ENCODE peak calls at places on chromosomes 2 and 18, in four cellular contexts. R is mucosa of gallbladder, K is fibroblast of lung, X is astrocyte of the spinal cord. Q is an unnamed sample.

GRCh38 chr2:24861500-24861899 is 58.5 kb downstream of the ADCY3 start:
- DNase-seq in R (no peak), X (no peak), K (no peak), Q (no peak)

GRCh38 chr18:22318745-22319407 is 98.8 kb downstream of the CTAGE1 start:
- DNase-seq in R (no peak), K (peak; percentile 47), X (no peak), Q (peak; percentile 25)

GRCh38 chr2:119387381-119388129 is 20.8 kb downstream of the DBI start:
- DNase-seq in R (peak; percentile 92), K (peak; percentile 80), X (peak; percentile 69), Q (peak; percentile 94)

GRCh38 chr2:112150447-112150846 is 12.3 kb downstream of the FBLN7 start:
- DNase-seq in K (peak; percentile 92), R (peak; percentile 29), X (peak; percentile 59), Q (no peak)

GRCh38 chr2:5465859-5466258 is 226.3 kb upstream of the SOX11 start:
- DNase-seq in K (no peak), R (no peak), X (no peak), Q (no peak)

GRCh38 chr2:183091318-183091953 is 12.9 kb downstream of the DUSP19 start:
- DNase-seq in K (no peak), R (no peak), X (no peak), Q (no peak)

GRCh38 chr2:75025633-75026380 is 67.4 kb downstream of the POLE4 start:
- DNase-seq in R (no peak), X (peak; percentile 27), K (peak; percentile 48), Q (no peak)

GRCh38 chr2:18987592-18988073 is 370.8 kb downstream of the OSR1 start:
- DNase-seq in K (peak; percentile 94), X (peak; percentile 98), R (peak; percentile 86), Q (peak; percentile 12)

GRCh38 chr2:17133052-17133671 is 385.1 kb downstream of the RAD51AP2 start:
- DNase-seq in R (no peak), X (no peak), K (peak; percentile 9), Q (no peak)

GRCh38 chr2:26852405-26853348 is 4.7 kb downstream of the DPYSL5 start:
- DNase-seq in X (no peak), K (no peak), R (no peak), Q (no peak)

GRCh38 chr18:79763407-79763806 is 34.3 kb upstream of the KCNG2 start:
- DNase-seq in R (no peak), K (no peak), X (no peak), Q (no peak)

GRCh38 chr2:84905181-84906107 is at the start of gene TMSB10:
- DNase-seq in K (peak; percentile 81), X (peak; percentile 89), R (peak; percentile 91), Q (peak; percentile 88)

GRCh38 chr2:206614825-206615224 is 27.5 kb upstream of the FAM237A start:
- DNase-seq in X (peak; percentile 37), K (peak; percentile 55), R (no peak), Q (peak; percentile 30)

GRCh38 chr2:135667045-135667444 is 74.6 kb upstream of the UBXN4 start:
- DNase-seq in X (peak; percentile 40), R (no peak), K (peak; percentile 14), Q (peak; percentile 12)

GRCh38 chr2:213316001-213316735 is 31.9 kb downstream of the SPAG16 start:
- DNase-seq in X (peak; percentile 86), K (peak; percentile 56), R (peak; percentile 32), Q (no peak)

GRCh38 chr2:63052411-63053234 is 2.0 kb downstream of the OTX1 start:
- DNase-seq in R (no peak), K (no peak), X (no peak), Q (no peak)

GRCh38 chr2:174492963-174493431 is 6.2 kb upstream of the GPR155 start:
- DNase-seq in K (no peak), X (no peak), R (no peak), Q (peak; percentile 89)

GRCh38 chr2:70261501-70261900 is 3.6 kb downstream of the PCYOX1 start:
- DNase-seq in R (no peak), K (no peak), X (no peak), Q (peak; percentile 36)

GRCh38 chr2:56337342-56337741 is 153.6 kb downstream of the CCDC85A start:
- DNase-seq in R (peak; percentile 51), X (no peak), K (no peak), Q (no peak)

GRCh38 chr2:96105152-96105915 is 11.0 kb downstream of the ADRA2B start:
- DNase-seq in X (no peak), R (no peak), K (no peak), Q (no peak)

GRCh38 chr2:73243884-73244570 is 9.9 kb downstream of the CCT7 start:
- DNase-seq in K (peak; percentile 76), X (peak; percentile 65), R (no peak), Q (no peak)

GRCh38 chr2:201366166-201366565 is 9.0 kb upstream of the FLACC1 start:
- DNase-seq in X (peak; percentile 7), K (peak; percentile 45), R (no peak), Q (no peak)

Q was measured in NB4.